ENCODE peak calls at places on chromosomes 11 and 22, in eight cellular contexts. S, K, Z, P, E, R, Y and F are unnamed samples.
A peak's percentile ranks its signal among the peaks of the same experiment; 100 is the strongest.

GRCh38 chr11:19577391-19577831 is 135.2 kb upstream of the NAV2 start:
- DNase-seq in Y (no peak), Z (no peak), R (no peak), S (no peak), K (no peak), E (no peak), P (no peak), F (no peak)

GRCh38 chr11:95923441-95923729 is 522 bp downstream of the MTMR2 start:
- DNase-seq in R (no peak), P (no peak), K (no peak), S (no peak), E (no peak), Z (no peak), Y (no peak), F (peak; percentile 10)

GRCh38 chr11:45590743-45591142 is 74.7 kb downstream of the CHST1 start:
- DNase-seq in Y (no peak), E (no peak), R (no peak), P (no peak), S (no peak), Z (no peak), K (no peak), F (no peak)

GRCh38 chr22:18984564-18984963 is 48.5 kb upstream of the PRODH start:
- DNase-seq in Y (no peak), S (no peak), K (no peak), E (no peak), Z (peak; percentile 44), P (no peak), R (no peak), F (no peak)

GRCh38 chr11:14973621-14974020 is 1.5 kb upstream of the CALCA start:
- DNase-seq in K (no peak), Y (no peak), P (no peak), S (no peak), R (peak; percentile 60), E (no peak), Z (peak; percentile 76), F (peak; percentile 9)

GRCh38 chr11:34327804-34328631 is 29.8 kb downstream of the ABTB2 start:
- DNase-seq in S (no peak), Y (no peak), Z (no peak), P (peak; percentile 71), K (no peak), R (no peak), E (no peak), F (no peak)

GRCh38 chr11:114091791-114092397 is 32.4 kb downstream of the ZBTB16 start:
- DNase-seq in Y (no peak), Z (no peak), P (no peak), S (no peak), R (no peak), K (no peak), E (no peak), F (no peak)

GRCh38 chr11:43992138-43992537 is 49.7 kb downstream of the C11orf96 start:
- DNase-seq in R (no peak), E (no peak), P (no peak), S (no peak), K (no peak), Z (no peak), Y (no peak), F (no peak)

GRCh38 chr11:83019888-83020579 is 51.7 kb downstream of the RAB30 start:
- DNase-seq in P (no peak), S (no peak), R (peak; percentile 10), E (peak; percentile 24), Z (no peak), Y (peak; percentile 87), K (no peak), F (no peak)

GRCh38 chr22:27420817-27421361 is 380.7 kb downstream of the MN1 start:
- DNase-seq in Z (no peak), K (peak; percentile 85), P (peak; percentile 88), Y (peak; percentile 43), E (peak; percentile 82), S (peak; percentile 52), R (no peak), F (no peak)

GRCh38 chr11:69866648-69867047 is 47.4 kb upstream of the FGF3 start:
- DNase-seq in R (no peak), E (no peak), Y (no peak), Z (no peak), S (no peak), P (no peak), K (no peak), F (no peak)

GRCh38 chr22:21713428-21714058 is 22.1 kb downstream of the YPEL1 start:
- DNase-seq in P (no peak), Y (no peak), S (no peak), E (no peak), Z (no peak), R (no peak), K (no peak), F (no peak)

GRCh38 chr11:16969010-16970004 is 44.9 kb downstream of the PLEKHA7 start:
- DNase-seq in E (no peak), S (peak; percentile 61), Y (no peak), P (no peak), K (no peak), Z (no peak), R (no peak), F (no peak)

GRCh38 chr22:44191036-44191454 is 10.3 kb downstream of the PARVG start:
- DNase-seq in P (no peak), K (no peak), Y (no peak), E (peak; percentile 25), R (no peak), Z (no peak), S (no peak), F (no peak)

GRCh38 chr11:45997599-45997998 is 75.1 kb downstream of the LARGE2 start:
- DNase-seq in R (no peak), Z (no peak), S (no peak), P (no peak), E (peak; percentile 25), Y (no peak), K (no peak), F (no peak)

GRCh38 chr11:34302046-34302921 is 55.5 kb downstream of the ABTB2 start:
- DNase-seq in S (no peak), R (no peak), Z (no peak), E (peak; percentile 77), Y (no peak), K (peak; percentile 85), P (no peak), F (no peak)

GRCh38 chr11:30560345-30561106 is 25.6 kb downstream of the MPPED2 start:
- DNase-seq in Y (no peak), P (no peak), K (no peak), R (peak; percentile 78), Z (no peak), E (no peak), S (no peak), F (no peak)

GRCh38 chr11:17845431-17845881 is 110.9 kb downstream of the KCNC1 start:
- DNase-seq in R (no peak), P (no peak), Y (no peak), E (peak; percentile 89), S (no peak), Z (no peak), K (peak; percentile 56), F (no peak)

DNA sequence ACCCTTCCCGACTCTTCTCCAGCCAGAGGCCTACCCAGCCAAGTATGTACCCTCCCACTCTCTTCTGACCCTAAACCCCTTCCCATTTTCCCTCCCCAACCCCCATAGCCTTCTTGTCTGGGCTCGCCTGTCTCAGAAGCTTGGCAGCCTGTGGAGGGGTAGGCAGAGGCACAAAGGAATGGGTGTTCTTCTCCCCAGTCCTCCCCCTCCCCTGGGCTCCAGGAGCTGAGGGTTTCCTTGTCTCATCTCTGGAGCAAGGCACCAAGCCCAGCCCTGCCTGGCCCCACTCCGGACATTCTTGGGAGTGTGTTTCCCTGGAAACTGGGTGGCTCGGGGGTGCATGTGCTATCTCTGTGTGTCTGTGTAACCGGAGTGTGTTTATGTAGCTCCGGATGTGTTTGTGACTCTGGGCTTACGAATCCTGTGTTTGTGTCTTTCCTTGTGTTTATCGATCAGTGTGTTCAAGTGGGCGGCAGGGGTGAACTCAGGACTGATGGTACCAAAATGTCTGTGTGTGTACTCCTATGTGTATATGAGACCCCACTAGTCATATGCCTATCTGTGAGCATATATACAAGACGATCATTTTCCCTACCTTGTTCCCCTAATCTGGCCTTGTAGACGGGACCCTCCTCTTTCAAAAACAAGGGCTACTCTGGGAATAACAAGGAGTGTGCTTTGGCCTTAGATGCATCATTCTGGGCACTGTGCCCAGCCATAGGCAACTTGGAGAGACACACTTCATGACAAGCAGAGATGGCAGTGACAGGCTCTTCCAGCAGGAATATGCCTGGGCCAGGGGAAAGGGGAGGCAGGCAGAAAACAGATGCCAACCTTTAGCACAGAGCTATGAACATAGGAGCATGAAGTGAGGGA is 10.9 kb downstream of the PHLDB1 start:
- DNase-seq in Z (peak; percentile 61), S (peak; percentile 55), R (no peak), P (peak; percentile 84), Y (no peak), K (peak; percentile 76), E (peak; percentile 40), F (no peak)
- H3K27ac ChIP-seq in Z (peak overlapping the region; percentile 81), S (peak overlapping the region; percentile 55), R (no peak overlapping the region), P (peak overlapping the region; percentile 75), Y (peak overlapping the region; percentile 95), K (peak overlapping the region; percentile 99), E (peak overlapping the region; percentile 76), F (no peak overlapping the region)

DNA sequence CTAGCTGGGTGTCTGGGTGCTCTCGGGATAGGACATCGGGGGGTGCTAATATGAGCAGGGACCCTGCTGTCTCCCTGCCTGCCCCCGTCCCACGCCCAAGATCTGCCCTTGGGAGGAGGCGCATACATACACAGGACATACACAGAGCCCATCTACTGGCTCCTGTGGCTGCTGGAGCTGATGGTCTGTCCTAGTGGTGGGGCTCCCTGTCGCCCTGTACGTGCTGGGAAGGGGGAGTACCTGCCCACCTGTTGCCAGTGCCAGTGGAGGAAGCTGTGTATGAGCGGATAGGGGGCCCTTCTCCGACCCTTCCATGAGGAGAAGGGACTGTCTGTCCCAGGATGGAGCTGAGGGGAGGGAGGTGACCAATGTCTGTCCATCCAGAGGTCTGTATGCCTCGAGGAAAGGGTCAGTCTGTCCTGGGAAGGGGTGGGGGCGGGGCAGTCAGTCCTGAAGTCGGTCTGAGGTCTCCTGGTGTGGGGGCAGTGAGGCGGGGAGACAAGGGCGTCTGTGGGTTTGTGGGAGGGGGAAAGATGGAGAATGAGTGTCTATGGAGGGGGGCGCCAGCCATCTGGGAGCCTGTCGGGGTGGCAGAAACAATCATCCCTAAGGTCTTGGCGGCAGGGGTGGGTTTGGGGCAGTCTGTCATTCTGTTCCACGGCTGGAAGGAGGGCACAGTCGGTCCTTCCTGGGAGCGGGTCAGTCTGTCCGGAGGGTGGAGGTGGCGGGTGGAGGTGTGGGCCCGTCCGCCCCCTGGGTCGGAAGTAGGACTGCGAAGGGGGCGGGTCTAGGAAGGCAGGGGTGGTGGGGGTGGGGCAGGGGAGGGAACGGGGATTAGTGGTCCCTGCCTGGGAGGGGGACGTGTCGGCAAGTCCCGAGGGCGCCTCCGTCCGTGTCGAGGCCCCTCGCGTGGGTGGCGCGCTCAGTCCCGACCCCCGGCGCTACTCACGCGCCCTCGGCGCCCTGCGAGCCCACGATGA is 727 bp downstream of the TBC1D10A start:
- DNase-seq in P (no peak), S (peak; percentile 58), Z (no peak), R (peak; percentile 41), K (no peak), E (no peak), Y (no peak), F (no peak)
- TF ChIP-seq CTCF in P (no peak), S (no peak), Z (no peak), R (no peak), K (no peak), E (no peak), Y (no peak), F (no peak)

GRCh38 chr11:57311109-57311936 is 13.4 kb downstream of the TNKS1BP1 start:
- DNase-seq in P (peak; percentile 94), E (peak; percentile 96), Y (peak; percentile 97), Z (peak; percentile 94), K (peak; percentile 94), R (peak; percentile 97), S (peak; percentile 94), F (no peak)
- H3K27ac ChIP-seq in P (peak overlapping the region; percentile 84), E (peak overlapping the region; percentile 80), Y (peak overlapping the region; percentile 92), Z (peak overlapping the region; percentile 81), K (peak overlapping the region; percentile 88), R (peak overlapping the region; percentile 88), S (peak overlapping the region; percentile 87), F (no peak overlapping the region)

GRCh38 chr11:86230196-86230813 is 14.2 kb upstream of the EED start:
- DNase-seq in E (peak; percentile 75), S (no peak), Y (no peak), Z (no peak), K (no peak), R (no peak), P (no peak), F (no peak)
- TF ChIP-seq CTCF in E (peak; percentile 80), S (no peak), Y (no peak), Z (no peak), K (no peak), R (no peak), P (no peak), F (no peak)